ENCODE peak calls at places on chromosomes 11 and 22, in eight cellular contexts. J is lung, W is colonic mucosa, Y is transverse colon, F is RWPE1, X is cardiac muscle cell, K is left ventricle myocardium inferior, Z is GM23248. U is an unnamed sample.

GRCh38 chr11:20261526-20261925 is 101.3 kb upstream of the DBX1 start:
- DNase-seq in W (no peak), J (no peak), X (peak), Z (no peak), F (no peak), Y (no peak), K (no peak), U (no peak)

GRCh38 chr22:43136255-43136654 is 6.9 kb downstream of the MCAT start:
- DNase-seq in Y (peak), F (no peak), J (no peak), K (peak), Z (peak), X (peak), W (no peak), U (no peak)

GRCh38 chr22:37126882-37127281 is 17.4 kb upstream of the TMPRSS6 start:
- DNase-seq in W (no peak), Z (no peak), F (no peak), K (no peak), J (no peak), X (no peak), Y (no peak), U (peak)

GRCh38 chr11:121452609-121453150 is at the start of gene SORL1-AS1:
- DNase-seq in W (peak), K (no peak), J (no peak), X (no peak), F (peak), Z (no peak), Y (peak), U (peak)

GRCh38 chr11:236774-237767 is at the start of gene PSMD13:
- DNase-seq in Y (peak), J (peak), X (peak), W (peak), K (peak), F (peak), Z (peak), U (peak)

GRCh38 chr22:45756558-45756957 is 84.9 kb downstream of the ATXN10 start:
- DNase-seq in F (no peak), W (no peak), Y (no peak), X (no peak), J (no peak), Z (no peak), K (no peak), U (no peak)

GRCh38 chr11:36509694-36510566 is at the start of gene TRAF6:
- DNase-seq in Y (peak), K (peak), X (peak), Z (peak), F (peak), W (peak), J (peak), U (peak)

GRCh38 chr11:62546937-62547625 is 475 bp upstream of the AHNAK start:
- DNase-seq in J (no peak), W (peak), Y (peak), X (peak), Z (peak), K (peak), F (peak), U (no peak)

GRCh38 chr11:65366340-65366773 is 11.8 kb downstream of the TIGD3 start:
- DNase-seq in Y (peak), X (peak), F (peak), K (no peak), Z (peak), W (peak), J (no peak), U (peak)

GRCh38 chr11:65653229-65654225 is 9.2 kb downstream of the RELA start:
- DNase-seq in Y (peak), Z (peak), W (no peak), F (no peak), X (peak), J (peak), K (no peak), U (peak)

GRCh38 chr22:50251472-50252054 is 498 bp upstream of the HDAC10 start:
- DNase-seq in J (no peak), F (no peak), X (no peak), W (no peak), Y (no peak), Z (no peak), K (no peak), U (no peak)

GRCh38 chr22:50250555-50251471 is at the start of gene HDAC10:
- DNase-seq in K (peak), W (peak), Y (peak), X (peak), F (no peak), Z (peak), J (peak), U (peak)

GRCh38 chr22:50253941-50254340 is 2.9 kb upstream of the HDAC10 start:
- DNase-seq in X (no peak), J (no peak), Z (no peak), Y (no peak), F (no peak), W (no peak), K (no peak), U (no peak)

GRCh38 chr22:50253046-50253580 is 2.0 kb upstream of the HDAC10 start:
- DNase-seq in K (no peak), W (no peak), F (no peak), Y (no peak), Z (no peak), X (no peak), J (no peak), U (no peak)

DNA sequence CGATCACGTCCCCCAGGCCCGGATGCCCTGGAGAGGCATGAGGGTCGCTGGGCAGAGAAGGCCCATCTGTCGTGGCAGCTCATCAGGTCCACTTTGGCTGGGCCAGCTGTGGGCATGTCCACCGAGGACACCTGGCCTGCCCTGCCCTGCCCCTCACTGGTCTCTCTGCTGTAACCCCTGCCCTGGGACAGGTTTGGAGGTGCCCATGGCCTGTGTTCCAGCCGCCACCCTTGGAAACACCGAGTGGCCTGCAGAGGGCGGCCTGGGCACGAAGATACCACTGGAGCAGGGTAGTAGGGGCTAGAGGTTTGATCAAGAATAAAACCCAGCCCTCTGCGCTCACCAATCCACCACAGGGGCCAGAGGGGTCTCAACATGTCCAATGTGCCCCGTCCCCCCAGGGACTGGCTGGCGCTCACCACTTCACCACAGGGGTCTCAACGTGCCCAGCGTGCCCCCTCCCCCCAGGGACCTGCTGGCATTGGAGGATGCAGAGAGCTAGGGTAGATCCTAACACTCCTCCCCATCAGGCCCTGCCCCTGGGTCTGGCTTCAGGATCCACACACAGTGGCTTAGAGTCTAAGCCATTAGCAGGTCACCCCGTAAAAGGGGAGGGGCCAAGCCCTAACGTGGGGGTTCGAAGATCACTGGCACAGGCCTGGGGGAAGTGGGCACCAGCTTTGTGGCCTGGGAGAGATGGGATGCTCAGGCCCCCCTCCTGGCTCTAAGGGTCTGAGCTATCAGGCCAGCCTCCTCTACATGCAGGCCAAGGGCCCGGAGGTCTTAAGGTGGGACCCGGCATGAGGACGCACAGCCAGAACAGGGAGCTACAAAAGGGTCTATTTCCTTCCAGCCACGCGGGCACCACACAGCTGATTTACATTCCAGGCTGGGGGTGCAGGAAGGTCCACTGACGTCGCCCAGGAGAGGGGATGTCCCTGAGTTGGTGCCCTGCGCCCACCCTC is 1.3 kb upstream of the HDAC10 start:
- DNase-seq in Z (peak), J (peak), K (peak), X (peak), Y (peak), W (peak), F (peak), U (peak)
- H3K27ac ChIP-seq in Z (no peak), J (peak), K (peak), X (no peak), Y (peak), W (no peak), F (peak), U (peak)

GRCh38 chr11:94563176-94563847 is 3.9 kb upstream of the PIWIL4 start:
- DNase-seq in X (peak), J (no peak), F (peak), Z (peak), K (no peak), Y (no peak), W (no peak), U (no peak)
- H3K27ac ChIP-seq in X (peak), J (no peak), F (no peak), Z (peak), K (no peak), Y (no peak), W (no peak), U (no peak)

GRCh38 chr22:38327396-38327795 is 10.2 kb upstream of the CSNK1E start:
- DNase-seq in F (no peak), K (no peak), X (no peak), Y (no peak), Z (no peak), W (no peak), J (no peak), U (no peak)

GRCh38 chr22:38327805-38328204 is 10.6 kb upstream of the CSNK1E start:
- DNase-seq in Y (no peak), W (no peak), F (peak), Z (peak), K (no peak), J (no peak), X (peak), U (no peak)

GRCh38 chr22:38320605-38321402 is 3.6 kb upstream of the CSNK1E start:
- DNase-seq in F (no peak), X (no peak), J (no peak), Z (no peak), K (no peak), Y (no peak), W (no peak), U (no peak)

DNA sequence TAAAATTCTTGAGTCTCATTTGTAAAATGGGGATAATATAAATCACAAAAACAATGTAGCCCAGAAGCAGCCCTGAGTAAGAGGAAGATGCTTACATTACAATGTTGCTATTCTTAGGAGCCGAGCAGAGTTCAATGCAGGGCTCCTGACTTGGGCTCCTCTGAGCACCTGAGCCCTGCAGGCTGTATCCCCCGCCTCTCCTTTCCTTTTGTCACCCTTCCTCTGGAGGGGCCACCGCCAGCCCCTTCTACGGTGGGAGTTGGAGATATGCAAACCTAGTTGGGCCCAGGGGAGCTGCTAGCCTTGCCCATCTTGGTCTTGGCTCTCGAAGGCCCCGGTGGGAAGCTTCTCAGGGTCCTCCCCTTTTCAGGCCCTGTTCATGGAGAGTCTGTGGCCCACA is 8.3 kb upstream of the CSNK1E start:
- DNase-seq in Y (no peak), W (no peak), Z (no peak), J (no peak), X (no peak), K (no peak), F (no peak), U (no peak)
- H3K27ac ChIP-seq in Y (no peak), W (no peak), Z (no peak), J (no peak), X (no peak), K (no peak), F (peak), U (no peak)

GRCh38 chr22:42091446-42091764 is 833 bp upstream of the NDUFA6 start:
- DNase-seq in Z (no peak), F (no peak), J (no peak), X (no peak), W (no peak), K (no peak), Y (no peak), U (no peak)

GRCh38 chr22:42086051-42086450 is 4.5 kb downstream of the NDUFA6 start:
- DNase-seq in Y (no peak), W (no peak), X (no peak), F (no peak), Z (no peak), J (no peak), K (no peak), U (peak)

GRCh38 chr22:42084874-42085273 is 5.4 kb downstream of the SMDT1 start:
- DNase-seq in Y (no peak), J (no peak), Z (no peak), X (no peak), K (no peak), W (no peak), F (no peak), U (no peak)

DNA sequence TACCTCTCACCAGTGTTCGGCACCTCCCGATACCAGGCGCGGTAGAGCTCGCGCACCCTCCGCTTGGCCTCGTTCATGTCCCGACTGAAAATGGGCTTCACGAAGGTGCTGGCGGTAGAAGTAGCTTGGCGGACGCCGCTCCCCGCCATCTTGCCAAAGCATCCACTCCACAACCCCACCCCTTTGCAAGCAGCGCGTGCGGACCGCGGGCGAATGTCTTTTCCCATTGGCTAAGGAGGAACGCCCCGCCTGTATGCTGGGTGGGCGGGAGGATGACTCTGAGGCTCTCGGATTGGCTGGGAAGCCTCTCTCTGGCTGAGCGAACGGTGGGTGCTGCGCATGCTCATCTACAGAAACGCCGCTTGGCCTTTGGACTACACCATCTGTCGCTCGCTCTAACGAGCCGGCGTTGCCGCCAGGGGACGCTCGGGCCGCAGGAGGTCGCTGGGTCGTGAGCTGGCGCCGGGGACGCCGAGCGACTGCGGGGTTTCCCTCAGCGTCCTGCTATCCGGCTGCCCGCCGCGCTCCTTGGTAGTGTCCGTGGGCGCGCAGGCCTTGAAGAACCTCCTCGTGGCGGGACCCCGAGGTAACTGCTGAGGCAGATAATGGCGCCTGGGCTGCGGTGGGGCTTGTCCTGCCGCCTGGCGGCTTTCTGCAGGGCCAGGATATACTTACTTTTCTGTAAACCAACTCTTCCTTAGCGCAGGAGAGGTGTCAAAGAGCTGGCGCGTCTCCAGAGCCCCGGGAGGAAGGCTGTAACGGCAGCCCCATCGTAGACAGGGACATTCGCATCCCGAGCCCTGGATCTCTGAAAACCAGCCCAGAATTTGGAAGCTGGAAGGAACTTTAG is at the start of gene NDUFA6:
- DNase-seq in J (peak), F (peak), Y (peak), W (peak), Z (peak), X (peak), K (peak), U (peak)
- H3K27ac ChIP-seq in J (peak), F (peak), Y (peak), W (peak), Z (peak), X (peak), K (peak), U (peak)

GRCh38 chr11:78961938-78962701 is 387.5 kb upstream of the NARS2 start:
- DNase-seq in Z (peak), X (peak), K (no peak), F (no peak), Y (no peak), W (no peak), J (no peak), U (no peak)

GRCh38 chr11:78958444-78958843 is 383.8 kb upstream of the NARS2 start:
- DNase-seq in K (no peak), W (no peak), F (no peak), J (no peak), Z (no peak), Y (no peak), X (no peak), U (no peak)

GRCh38 chr11:78957481-78958245 is 383.0 kb upstream of the NARS2 start:
- DNase-seq in W (no peak), K (no peak), J (no peak), F (peak), X (no peak), Z (peak), Y (no peak), U (no peak)

DNA sequence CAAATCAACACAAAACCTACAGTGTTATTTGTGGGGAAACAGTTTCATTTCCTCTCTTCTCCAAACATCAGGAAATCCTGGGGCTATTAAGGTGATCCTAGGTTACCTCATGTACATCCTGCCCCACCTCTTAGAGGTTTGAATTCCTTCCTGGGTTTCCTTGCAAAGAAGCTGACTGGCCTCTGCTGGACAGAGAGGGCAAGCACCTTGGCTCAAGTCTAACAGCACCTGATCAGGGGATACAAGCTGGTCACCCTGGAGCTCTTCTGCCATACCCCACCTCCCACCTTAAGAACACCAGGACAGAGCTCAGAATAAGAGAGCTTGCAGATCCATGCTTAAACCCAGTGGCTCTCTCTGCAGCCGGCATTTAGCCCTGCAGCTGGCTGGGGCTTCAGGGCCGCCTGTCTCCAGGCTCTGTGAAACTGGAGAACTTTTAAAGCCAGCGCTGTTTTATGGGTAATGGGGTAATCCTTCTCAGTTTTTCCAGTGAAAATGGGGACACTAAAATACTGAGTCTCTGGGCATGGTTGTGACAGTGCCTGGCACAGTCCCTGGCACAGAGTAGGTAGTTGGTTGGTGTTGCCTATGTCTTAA is 386.6 kb upstream of the NARS2 start:
- DNase-seq in J (peak), Y (peak), W (peak), K (no peak), X (peak), Z (peak), F (peak), U (no peak)
- H3K27ac ChIP-seq in J (no peak), Y (no peak), W (no peak), K (no peak), X (no peak), Z (no peak), F (no peak), U (no peak)

GRCh38 chr22:38299001-38299651 is 18.1 kb downstream of the CSNK1E start:
- DNase-seq in K (no peak), Y (no peak), X (no peak), Z (no peak), J (no peak), W (no peak), F (no peak), U (peak)
- H3K27ac ChIP-seq in K (no peak), Y (no peak), X (no peak), Z (peak), J (no peak), W (no peak), F (peak), U (no peak)

DNA sequence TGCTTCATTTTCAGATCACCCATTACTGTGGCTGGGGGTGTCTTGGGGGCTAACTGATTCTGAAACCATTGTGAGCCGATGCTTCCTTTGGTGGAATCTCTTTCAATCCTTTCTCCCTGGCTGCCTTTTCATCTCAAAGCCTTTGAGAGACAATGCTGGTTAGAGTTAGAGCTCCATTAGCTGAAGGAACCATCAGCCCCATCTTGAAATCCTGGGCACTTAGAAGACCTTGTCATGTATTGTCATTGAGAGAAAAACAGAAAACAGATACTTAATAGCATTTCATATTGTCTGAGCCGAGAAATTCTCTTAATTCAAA is 6.7 kb downstream of the TEAD1 start:
- DNase-seq in Z (no peak), Y (no peak), K (no peak), J (no peak), X (no peak), F (no peak), W (no peak), U (no peak)
- H3K27ac ChIP-seq in Z (peak), Y (peak), K (peak), J (peak), X (peak), F (peak), W (peak), U (peak)

DNA sequence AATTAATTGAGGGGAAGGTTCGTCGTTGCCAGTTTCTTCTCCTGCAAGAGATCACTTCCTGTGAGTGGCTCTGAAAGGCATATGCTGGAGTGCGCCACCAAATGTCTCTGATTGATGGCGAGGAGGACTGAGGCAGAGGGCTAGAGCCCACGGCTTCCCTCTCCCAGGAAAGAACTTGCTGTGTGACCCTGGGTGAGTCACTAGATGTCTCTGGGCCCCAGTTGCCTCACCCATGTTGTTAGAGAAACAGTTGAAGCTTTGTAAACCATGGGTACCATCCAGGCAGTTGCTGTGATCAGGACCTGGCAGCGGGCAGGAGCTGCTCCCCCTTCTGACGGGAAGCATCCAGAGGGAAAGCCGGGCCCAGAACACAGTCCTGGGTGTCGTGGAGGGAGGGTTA is 3.2 kb downstream of the ABCG4 start:
- DNase-seq in Y (no peak), X (no peak), J (no peak), Z (no peak), W (no peak), K (no peak), F (no peak), U (no peak)
- H3K27ac ChIP-seq in Y (no peak), X (no peak), J (no peak), Z (no peak), W (no peak), K (no peak), F (no peak), U (no peak)

U was measured in pancreas.